ENCODE peak calls at places on chromosome 3, in six cellular contexts. One of them, this sample, is unnamed.

GRCh38 chr3:134369231-134369741 is 5.0 kb downstream of the AMOTL2 start:
- DNase-seq in sigmoid colon: peak
- DNase-seq in T-helper 9 cell: no peak
- DNase-seq in stimulated activated CD4-positive, alpha-beta T cell treated with anti-CD3 and anti-CD28 coated beads, Interleukin-15, amount 100 ng/mL, for 1 hour: no peak
- DNase-seq in BJ: no peak
- DNase-seq in activated CD8-positive, alpha-beta T cell treated with anti-CD3 and anti-CD28 coated beads, Interleukin-2, amount 10 ng/mL, durations not matched to agents 7 days and 5 days: no peak
- DNase-seq in this sample: no peak

GRCh38 chr3:63951901-63952594 is 39.9 kb upstream of the SCAANT1 start:
- DNase-seq in sigmoid colon: no peak
- DNase-seq in T-helper 9 cell: no peak
- DNase-seq in stimulated activated CD4-positive, alpha-beta T cell treated with anti-CD3 and anti-CD28 coated beads, Interleukin-15, amount 100 ng/mL, for 1 hour: no peak
- DNase-seq in BJ: no peak
- DNase-seq in activated CD8-positive, alpha-beta T cell treated with anti-CD3 and anti-CD28 coated beads, Interleukin-2, amount 10 ng/mL, durations not matched to agents 7 days and 5 days: no peak
- DNase-seq in this sample: no peak

GRCh38 chr3:138114431-138114918 is 933 bp downstream of the DZIP1L start:
- DNase-seq in sigmoid colon: no peak
- DNase-seq in T-helper 9 cell: no peak
- DNase-seq in stimulated activated CD4-positive, alpha-beta T cell treated with anti-CD3 and anti-CD28 coated beads, Interleukin-15, amount 100 ng/mL, for 1 hour: no peak
- DNase-seq in BJ: no peak
- DNase-seq in activated CD8-positive, alpha-beta T cell treated with anti-CD3 and anti-CD28 coated beads, Interleukin-2, amount 10 ng/mL, durations not matched to agents 7 days and 5 days: no peak
- DNase-seq in this sample: no peak

GRCh38 chr3:167740961-167741587 is 5.6 kb downstream of the SERPINI1 start:
- DNase-seq in sigmoid colon: no peak
- DNase-seq in T-helper 9 cell: no peak
- DNase-seq in stimulated activated CD4-positive, alpha-beta T cell treated with anti-CD3 and anti-CD28 coated beads, Interleukin-15, amount 100 ng/mL, for 1 hour: no peak
- DNase-seq in BJ: no peak
- DNase-seq in activated CD8-positive, alpha-beta T cell treated with anti-CD3 and anti-CD28 coated beads, Interleukin-2, amount 10 ng/mL, durations not matched to agents 7 days and 5 days: peak
- DNase-seq in this sample: peak

GRCh38 chr3:188049890-188050530 is 103.9 kb upstream of the LPP start:
- DNase-seq in sigmoid colon: no peak
- DNase-seq in T-helper 9 cell: peak
- DNase-seq in stimulated activated CD4-positive, alpha-beta T cell treated with anti-CD3 and anti-CD28 coated beads, Interleukin-15, amount 100 ng/mL, for 1 hour: no peak
- DNase-seq in BJ: no peak
- DNase-seq in activated CD8-positive, alpha-beta T cell treated with anti-CD3 and anti-CD28 coated beads, Interleukin-2, amount 10 ng/mL, durations not matched to agents 7 days and 5 days: peak
- DNase-seq in this sample: peak

GRCh38 chr3:13282986-13283876 is 136.9 kb downstream of the NUP210 start:
- DNase-seq in sigmoid colon: peak
- DNase-seq in T-helper 9 cell: no peak
- DNase-seq in stimulated activated CD4-positive, alpha-beta T cell treated with anti-CD3 and anti-CD28 coated beads, Interleukin-15, amount 100 ng/mL, for 1 hour: no peak
- DNase-seq in BJ: no peak
- DNase-seq in activated CD8-positive, alpha-beta T cell treated with anti-CD3 and anti-CD28 coated beads, Interleukin-2, amount 10 ng/mL, durations not matched to agents 7 days and 5 days: no peak
- DNase-seq in this sample: no peak

GRCh38 chr3:126212629-126213375 is 32.4 kb upstream of the ALDH1L1 start:
- DNase-seq in sigmoid colon: peak
- DNase-seq in T-helper 9 cell: no peak
- DNase-seq in stimulated activated CD4-positive, alpha-beta T cell treated with anti-CD3 and anti-CD28 coated beads, Interleukin-15, amount 100 ng/mL, for 1 hour: no peak
- DNase-seq in BJ: no peak
- DNase-seq in activated CD8-positive, alpha-beta T cell treated with anti-CD3 and anti-CD28 coated beads, Interleukin-2, amount 10 ng/mL, durations not matched to agents 7 days and 5 days: no peak
- DNase-seq in this sample: peak

GRCh38 chr3:84958495-84959469 is at the start of gene CADM2:
- DNase-seq in sigmoid colon: peak
- DNase-seq in T-helper 9 cell: peak
- DNase-seq in stimulated activated CD4-positive, alpha-beta T cell treated with anti-CD3 and anti-CD28 coated beads, Interleukin-15, amount 100 ng/mL, for 1 hour: peak
- DNase-seq in BJ: peak
- DNase-seq in activated CD8-positive, alpha-beta T cell treated with anti-CD3 and anti-CD28 coated beads, Interleukin-2, amount 10 ng/mL, durations not matched to agents 7 days and 5 days: peak
- DNase-seq in this sample: peak

GRCh38 chr3:37225481-37225880 is 51.1 kb upstream of the LRRFIP2 start:
- DNase-seq in sigmoid colon: no peak
- DNase-seq in T-helper 9 cell: no peak
- DNase-seq in stimulated activated CD4-positive, alpha-beta T cell treated with anti-CD3 and anti-CD28 coated beads, Interleukin-15, amount 100 ng/mL, for 1 hour: no peak
- DNase-seq in BJ: no peak
- DNase-seq in activated CD8-positive, alpha-beta T cell treated with anti-CD3 and anti-CD28 coated beads, Interleukin-2, amount 10 ng/mL, durations not matched to agents 7 days and 5 days: no peak
- DNase-seq in this sample: peak

GRCh38 chr3:188557230-188557629 is 403.3 kb downstream of the LPP start:
- DNase-seq in sigmoid colon: no peak
- DNase-seq in T-helper 9 cell: no peak
- DNase-seq in stimulated activated CD4-positive, alpha-beta T cell treated with anti-CD3 and anti-CD28 coated beads, Interleukin-15, amount 100 ng/mL, for 1 hour: no peak
- DNase-seq in BJ: no peak
- DNase-seq in activated CD8-positive, alpha-beta T cell treated with anti-CD3 and anti-CD28 coated beads, Interleukin-2, amount 10 ng/mL, durations not matched to agents 7 days and 5 days: no peak
- DNase-seq in this sample: no peak

GRCh38 chr3:29331035-29331434 is 50.2 kb downstream of the RBMS3 start:
- DNase-seq in sigmoid colon: no peak
- DNase-seq in T-helper 9 cell: no peak
- DNase-seq in stimulated activated CD4-positive, alpha-beta T cell treated with anti-CD3 and anti-CD28 coated beads, Interleukin-15, amount 100 ng/mL, for 1 hour: no peak
- DNase-seq in BJ: no peak
- DNase-seq in activated CD8-positive, alpha-beta T cell treated with anti-CD3 and anti-CD28 coated beads, Interleukin-2, amount 10 ng/mL, durations not matched to agents 7 days and 5 days: no peak
- DNase-seq in this sample: no peak

GRCh38 chr3:159319156-159319555 is 517.3 kb downstream of the MFSD1 start:
- DNase-seq in sigmoid colon: no peak
- DNase-seq in T-helper 9 cell: no peak
- DNase-seq in stimulated activated CD4-positive, alpha-beta T cell treated with anti-CD3 and anti-CD28 coated beads, Interleukin-15, amount 100 ng/mL, for 1 hour: no peak
- DNase-seq in BJ: no peak
- DNase-seq in activated CD8-positive, alpha-beta T cell treated with anti-CD3 and anti-CD28 coated beads, Interleukin-2, amount 10 ng/mL, durations not matched to agents 7 days and 5 days: no peak
- DNase-seq in this sample: no peak

GRCh38 chr3:52998781-52999509 is 46.9 kb downstream of the SFMBT1 start:
- DNase-seq in sigmoid colon: no peak
- DNase-seq in T-helper 9 cell: no peak
- DNase-seq in stimulated activated CD4-positive, alpha-beta T cell treated with anti-CD3 and anti-CD28 coated beads, Interleukin-15, amount 100 ng/mL, for 1 hour: no peak
- DNase-seq in BJ: no peak
- DNase-seq in activated CD8-positive, alpha-beta T cell treated with anti-CD3 and anti-CD28 coated beads, Interleukin-2, amount 10 ng/mL, durations not matched to agents 7 days and 5 days: no peak
- DNase-seq in this sample: no peak

This sample was measured in Jurkat, Clone E6-1.